ENCODE peak calls at places on chromosome 2, in seven cellular contexts. One of them, this sample, is unnamed.

GRCh38 chr2:36246320-36246990 is 109.1 kb upstream of the CRIM1 start:
- DNase-seq in left cardiac atrium: no peak
- DNase-seq in T-cell: no peak
- DNase-seq in adrenal gland: no peak
- DNase-seq in H4: peak
- DNase-seq in fibroblast of lung: peak
- DNase-seq in AG10803: no peak
- DNase-seq in this sample: no peak

GRCh38 chr2:120013569-120014223 is 819 bp downstream of the EPB41L5 start:
- DNase-seq in adrenal gland: no peak
- DNase-seq in fibroblast of lung: peak
- DNase-seq in T-cell: no peak
- DNase-seq in left cardiac atrium: no peak
- DNase-seq in H4: no peak
- DNase-seq in AG10803: no peak
- DNase-seq in this sample: no peak

GRCh38 chr2:227829337-227829736 is 15.7 kb downstream of the CCL20 start:
- DNase-seq in adrenal gland: no peak
- DNase-seq in AG10803: no peak
- DNase-seq in T-cell: no peak
- DNase-seq in left cardiac atrium: no peak
- DNase-seq in fibroblast of lung: no peak
- DNase-seq in H4: no peak
- DNase-seq in this sample: no peak

GRCh38 chr2:172578054-172578453 is 22.2 kb downstream of the PDK1 start:
- DNase-seq in fibroblast of lung: no peak
- DNase-seq in adrenal gland: no peak
- DNase-seq in H4: no peak
- DNase-seq in left cardiac atrium: no peak
- DNase-seq in AG10803: no peak
- DNase-seq in T-cell: no peak
- DNase-seq in this sample: no peak

GRCh38 chr2:223788826-223789225 is 48.6 kb downstream of the AP1S3 start:
- DNase-seq in fibroblast of lung: no peak
- DNase-seq in AG10803: no peak
- DNase-seq in H4: no peak
- DNase-seq in adrenal gland: no peak
- DNase-seq in T-cell: no peak
- DNase-seq in left cardiac atrium: no peak
- DNase-seq in this sample: no peak

GRCh38 chr2:9050122-9050809 is 46.8 kb upstream of the MBOAT2 start:
- DNase-seq in AG10803: no peak
- DNase-seq in T-cell: no peak
- DNase-seq in fibroblast of lung: no peak
- DNase-seq in left cardiac atrium: no peak
- DNase-seq in adrenal gland: no peak
- DNase-seq in H4: no peak
- DNase-seq in this sample: no peak

GRCh38 chr2:177332041-177332991 is 60.3 kb upstream of the AGPS start:
- DNase-seq in AG10803: peak
- DNase-seq in adrenal gland: peak
- DNase-seq in T-cell: peak
- DNase-seq in H4: peak
- DNase-seq in fibroblast of lung: peak
- DNase-seq in left cardiac atrium: peak
- DNase-seq in this sample: peak

GRCh38 chr2:14451312-14451711 is 181.2 kb upstream of the LRATD1 start:
- DNase-seq in fibroblast of lung: no peak
- DNase-seq in adrenal gland: no peak
- DNase-seq in AG10803: peak
- DNase-seq in T-cell: no peak
- DNase-seq in H4: peak
- DNase-seq in left cardiac atrium: no peak
- DNase-seq in this sample: no peak

GRCh38 chr2:64283641-64284371 is 139.6 kb upstream of the PELI1 start:
- DNase-seq in H4: no peak
- DNase-seq in fibroblast of lung: no peak
- DNase-seq in left cardiac atrium: no peak
- DNase-seq in adrenal gland: no peak
- DNase-seq in AG10803: peak
- DNase-seq in T-cell: peak
- DNase-seq in this sample: no peak

GRCh38 chr2:191385416-191386160 is 140.4 kb downstream of the MYO1B start:
- DNase-seq in T-cell: no peak
- DNase-seq in adrenal gland: no peak
- DNase-seq in fibroblast of lung: peak
- DNase-seq in left cardiac atrium: no peak
- DNase-seq in H4: no peak
- DNase-seq in AG10803: no peak
- DNase-seq in this sample: no peak

GRCh38 chr2:218291318-218291933 is 877 bp downstream of the TMBIM1 start:
- DNase-seq in left cardiac atrium: no peak
- DNase-seq in adrenal gland: no peak
- DNase-seq in H4: no peak
- DNase-seq in T-cell: no peak
- DNase-seq in AG10803: no peak
- DNase-seq in fibroblast of lung: no peak
- DNase-seq in this sample: no peak

GRCh38 chr2:199784512-199784911 is 66.5 kb downstream of the FTCDNL1 start:
- DNase-seq in left cardiac atrium: no peak
- DNase-seq in AG10803: no peak
- DNase-seq in T-cell: no peak
- DNase-seq in H4: no peak
- DNase-seq in fibroblast of lung: no peak
- DNase-seq in adrenal gland: no peak
- DNase-seq in this sample: no peak

GRCh38 chr2:136205615-136206014 is 87.7 kb upstream of the CXCR4 start:
- DNase-seq in H4: no peak
- DNase-seq in fibroblast of lung: no peak
- DNase-seq in adrenal gland: no peak
- DNase-seq in T-cell: no peak
- DNase-seq in AG10803: no peak
- DNase-seq in left cardiac atrium: no peak
- DNase-seq in this sample: no peak

GRCh38 chr2:181682795-181683517 is 2.6 kb upstream of the NEUROD1 start:
- DNase-seq in T-cell: no peak
- DNase-seq in left cardiac atrium: no peak
- DNase-seq in AG10803: no peak
- DNase-seq in H4: no peak
- DNase-seq in adrenal gland: no peak
- DNase-seq in fibroblast of lung: no peak
- DNase-seq in this sample: no peak

GRCh38 chr2:217996345-217996744 is 6.5 kb downstream of the TNS1 start:
- DNase-seq in H4: peak
- DNase-seq in adrenal gland: peak
- DNase-seq in fibroblast of lung: peak
- DNase-seq in AG10803: peak
- DNase-seq in left cardiac atrium: peak
- DNase-seq in T-cell: no peak
- DNase-seq in this sample: no peak

GRCh38 chr2:28269019-28269784 is 123.5 kb upstream of the FOSL2 start:
- DNase-seq in T-cell: no peak
- DNase-seq in fibroblast of lung: peak
- DNase-seq in adrenal gland: no peak
- DNase-seq in H4: peak
- DNase-seq in AG10803: no peak
- DNase-seq in left cardiac atrium: no peak
- DNase-seq in this sample: no peak

GRCh38 chr2:190379249-190379964 is 28.7 kb upstream of the MFSD6 start:
- DNase-seq in T-cell: no peak
- DNase-seq in H4: no peak
- DNase-seq in AG10803: no peak
- DNase-seq in adrenal gland: no peak
- DNase-seq in fibroblast of lung: peak
- DNase-seq in left cardiac atrium: no peak
- DNase-seq in this sample: no peak

GRCh38 chr2:136765256-136765735 is at the start of gene THSD7B:
- DNase-seq in H4: no peak
- DNase-seq in fibroblast of lung: no peak
- DNase-seq in AG10803: no peak
- DNase-seq in left cardiac atrium: no peak
- DNase-seq in T-cell: no peak
- DNase-seq in adrenal gland: no peak
- DNase-seq in this sample: no peak

GRCh38 chr2:226891780-226892590 is 56.1 kb downstream of the RHBDD1 start:
- DNase-seq in H4: no peak
- DNase-seq in adrenal gland: no peak
- DNase-seq in left cardiac atrium: no peak
- DNase-seq in AG10803: peak
- DNase-seq in fibroblast of lung: peak
- DNase-seq in T-cell: no peak
- DNase-seq in this sample: no peak

GRCh38 chr2:43676322-43677050 is at the start of gene C1GALT1C1L:
- DNase-seq in adrenal gland: peak
- DNase-seq in AG10803: peak
- DNase-seq in fibroblast of lung: peak
- DNase-seq in left cardiac atrium: peak
- DNase-seq in H4: peak
- DNase-seq in T-cell: peak
- DNase-seq in this sample: no peak

GRCh38 chr2:15303874-15304273 is 257.3 kb downstream of the NBAS start:
- DNase-seq in AG10803: no peak
- DNase-seq in H4: no peak
- DNase-seq in adrenal gland: no peak
- DNase-seq in fibroblast of lung: no peak
- DNase-seq in T-cell: no peak
- DNase-seq in left cardiac atrium: no peak
- DNase-seq in this sample: no peak

GRCh38 chr2:106097370-106098000 is 96.6 kb downstream of the UXS1 start:
- DNase-seq in AG10803: no peak
- DNase-seq in fibroblast of lung: no peak
- DNase-seq in H4: no peak
- DNase-seq in T-cell: peak
- DNase-seq in left cardiac atrium: no peak
- DNase-seq in adrenal gland: no peak
- DNase-seq in this sample: no peak

GRCh38 chr2:26675651-26676255 is 16.8 kb upstream of the KCNK3 start:
- DNase-seq in adrenal gland: peak
- DNase-seq in H4: no peak
- DNase-seq in left cardiac atrium: peak
- DNase-seq in T-cell: no peak
- DNase-seq in fibroblast of lung: no peak
- DNase-seq in AG10803: no peak
- DNase-seq in this sample: no peak